ENCODE peak calls at places on chromosome 2, in ten cellular contexts. H is A549; I is CD8-positive, alpha-beta T cell; J is H9; V is body of pancreas; N is foreskin fibroblast; A is omental fat pad; P is WERI-Rb-1; O is colonic mucosa; L is BJ. W is an unnamed sample.

GRCh38 chr2:97660775-97661417 is 2.9 kb downstream of the ACTR1B start:
- DNase-seq in A (no peak), P (no peak), L (no peak), V (no peak), J (no peak), I (no peak), O (no peak), N (no peak), H (no peak), W (no peak)

GRCh38 chr2:128196026-128196822 is 105.2 kb downstream of the UGGT1 start:
- DNase-seq in O (peak; percentile 54), L (no peak), N (peak; percentile 68), H (no peak), P (peak; percentile 11), A (no peak), V (peak; percentile 16), I (no peak), J (peak; percentile 40), W (peak; percentile 57)

GRCh38 chr2:178152033-178152432 is 39.8 kb downstream of the RBM45 start:
- DNase-seq in P (no peak), H (peak; percentile 9), I (no peak), L (no peak), A (no peak), J (no peak), V (peak; percentile 13), O (no peak), N (no peak), W (no peak)

GRCh38 chr2:18378020-18378653 is 182.3 kb downstream of the RDH14 start:
- DNase-seq in H (peak; percentile 55), L (no peak), I (no peak), N (peak; percentile 68), P (peak; percentile 61), J (peak; percentile 35), O (peak; percentile 24), A (no peak), V (peak; percentile 38), W (no peak)

GRCh38 chr2:36663851-36664715 is 32.4 kb upstream of the VIT start:
- DNase-seq in A (no peak), P (peak; percentile 54), V (peak; percentile 29), H (peak; percentile 85), O (peak; percentile 32), N (peak; percentile 87), I (no peak), J (peak; percentile 36), L (peak; percentile 41), W (no peak)

GRCh38 chr2:138974651-138975050 is 194.5 kb upstream of the NXPH2 start:
- DNase-seq in O (no peak), J (no peak), P (no peak), A (no peak), N (peak; percentile 1), I (no peak), L (no peak), V (no peak), H (no peak), W (no peak)

GRCh38 chr2:142870516-142870915 is 6.9 kb upstream of the KYNU start:
- DNase-seq in A (no peak), O (no peak), L (no peak), H (peak; percentile 89), I (no peak), J (no peak), V (no peak), N (peak; percentile 24), P (no peak), W (no peak)

GRCh38 chr2:62042944-62043343 is 137.5 kb downstream of the COMMD1 start:
- DNase-seq in O (no peak), N (peak; percentile 18), J (no peak), H (no peak), L (no peak), P (no peak), V (no peak), A (no peak), I (no peak), W (no peak)

GRCh38 chr2:6506311-6507258 is 359.1 kb downstream of the CMPK2 start:
- DNase-seq in I (no peak), P (no peak), H (no peak), O (peak; percentile 24), J (no peak), L (peak; percentile 63), N (peak; percentile 84), V (no peak), A (no peak), W (no peak)

GRCh38 chr2:189254268-189254883 is 74.8 kb upstream of the COL5A2 start:
- DNase-seq in O (no peak), L (peak; percentile 74), H (peak; percentile 54), V (peak; percentile 12), N (peak; percentile 90), A (peak; percentile 22), I (no peak), P (no peak), J (no peak), W (peak; percentile 31)

GRCh38 chr2:27211943-27212625 is at the start of the genes ATRAID and SLC5A6:
- DNase-seq in P (peak; percentile 92), V (peak; percentile 89), J (peak; percentile 91), N (peak; percentile 96), H (peak; percentile 94), L (no peak), A (peak; percentile 49), I (peak; percentile 94), O (peak; percentile 91), W (peak; percentile 94)

GRCh38 chr2:219737270-219737691 is 109.9 kb downstream of the SLC4A3 start:
- DNase-seq in L (no peak), P (peak; percentile 46), N (peak; percentile 41), V (no peak), H (peak; percentile 50), J (no peak), A (no peak), O (no peak), I (no peak), W (no peak)

GRCh38 chr2:156397229-156397628 is 39.0 kb upstream of the GPD2 start:
- DNase-seq in O (no peak), H (no peak), I (no peak), A (no peak), L (no peak), P (no peak), N (no peak), V (no peak), J (no peak), W (no peak)

GRCh38 chr2:129192117-129192516 is 787.3 kb upstream of the RAB6C start:
- DNase-seq in L (no peak), O (no peak), A (no peak), V (no peak), I (no peak), H (no peak), J (peak; percentile 39), N (no peak), P (no peak), W (no peak)

DNA sequence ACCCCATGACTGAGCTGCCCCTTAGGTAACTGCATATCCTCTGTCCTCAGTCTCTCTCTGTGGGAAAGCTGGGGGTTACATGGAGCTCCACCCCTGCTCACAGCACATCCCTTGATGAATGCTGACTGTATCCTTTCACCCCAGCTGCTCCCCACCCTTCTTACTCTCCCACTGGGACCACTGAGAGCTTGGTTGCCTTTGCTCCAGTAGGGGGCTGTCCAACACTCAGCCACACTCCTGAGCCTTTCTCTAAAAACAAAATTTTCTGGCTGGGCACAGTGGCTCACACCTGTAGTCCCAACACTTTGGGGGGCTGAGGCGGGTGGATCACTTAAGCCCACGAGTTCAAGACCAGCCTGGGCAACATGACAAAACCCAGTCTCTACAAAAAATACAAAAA is 89.2 kb upstream of the MSH2 start:
- DNase-seq in P (no peak), J (no peak), A (no peak), L (no peak), V (no peak), O (no peak), H (no peak), I (no peak), N (no peak), W (no peak)
- TF ChIP-seq CTCF in P (peak; percentile 26), J (peak; percentile 56), A (no peak), L (peak; percentile 7), V (no peak), O (no peak), H (no peak), I (no peak), N (no peak), W (no peak)

DNA sequence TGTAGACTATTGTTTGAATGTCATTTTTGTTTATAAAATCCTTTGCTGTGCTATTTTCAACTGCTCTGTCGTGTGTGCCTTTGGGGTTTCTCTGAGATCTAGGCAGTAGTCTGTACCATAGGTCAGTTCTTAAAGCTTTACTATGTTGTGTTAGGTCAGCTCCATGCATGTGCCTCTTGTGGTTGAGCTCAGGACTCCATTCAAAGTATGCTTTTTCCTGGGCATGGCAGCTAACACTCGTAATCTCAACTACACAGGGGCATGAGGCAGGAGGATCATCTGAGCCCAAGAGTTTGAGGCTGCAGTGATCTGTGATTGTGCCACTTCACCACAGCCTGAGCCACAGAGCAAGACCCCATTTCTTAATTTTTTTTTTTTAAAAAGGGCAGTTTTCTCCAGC is 174.4 kb upstream of the SPHKAP start:
- DNase-seq in J (no peak), I (no peak), A (no peak), O (no peak), V (no peak), N (no peak), L (no peak), H (no peak), P (no peak), W (no peak)
- TF ChIP-seq CTCF in J (peak; percentile 9), I (no peak), A (no peak), O (no peak), V (no peak), N (no peak), L (no peak), H (no peak), P (no peak), W (no peak)

GRCh38 chr2:164694275-164694695 is 73.0 kb upstream of the GRB14 start:
- DNase-seq in P (no peak), O (no peak), N (no peak), A (no peak), I (no peak), J (no peak), H (peak; percentile 39), V (no peak), L (no peak), W (no peak)

GRCh38 chr2:164696634-164697033 is 75.4 kb upstream of the GRB14 start:
- DNase-seq in A (no peak), O (no peak), V (no peak), P (no peak), N (no peak), L (no peak), J (no peak), H (peak; percentile 67), I (no peak), W (no peak)

GRCh38 chr2:164700390-164700789 is 79.1 kb upstream of the GRB14 start:
- DNase-seq in O (no peak), V (no peak), N (peak; percentile 37), J (no peak), I (no peak), H (no peak), P (no peak), L (no peak), A (no peak), W (no peak)

GRCh38 chr2:164701565-164701964 is 80.3 kb upstream of the GRB14 start:
- DNase-seq in V (no peak), P (no peak), J (no peak), I (no peak), H (no peak), L (no peak), A (no peak), N (no peak), O (no peak), W (no peak)

GRCh38 chr2:164697688-164698290 is 76.5 kb upstream of the GRB14 start:
- DNase-seq in I (no peak), N (peak; percentile 15), P (no peak), A (no peak), L (no peak), V (no peak), O (no peak), J (no peak), H (peak; percentile 51), W (no peak)
- TF ChIP-seq CTCF in I (no peak), N (peak; percentile 59), P (peak; percentile 19), A (no peak), L (peak; percentile 58), V (peak; percentile 57), O (peak; percentile 38), J (peak; percentile 74), H (peak; percentile 68), W (peak; percentile 43)

GRCh38 chr2:121902171-121902591 is 146.7 kb downstream of the TSN start:
- DNase-seq in P (peak; percentile 23), L (no peak), V (no peak), A (no peak), H (no peak), O (no peak), N (no peak), I (no peak), J (peak; percentile 67), W (no peak)
- TF ChIP-seq CTCF in P (peak; percentile 20), L (no peak), V (no peak), A (no peak), H (no peak), O (no peak), N (no peak), I (no peak), J (peak; percentile 43), W (no peak)